ENCODE peak calls at places on chromosomes 6 and 20, in seven cellular contexts. A is activated CD8-positive, alpha-beta memory T cell treated with anti-CD3 and anti-CD28 coated beads for 48 hours; Q is lower leg skin; E is endothelial cell; T is breast epithelium; W is activated T-helper 1 cell treated with Interleukin-2 at 50 U/mL for 16 hours; D is retina. S is an unnamed sample.

GRCh38 chr6:122869437-122870024 is 80.5 kb downstream of the SMPDL3A start:
- DNase-seq in A (no peak), Q (no peak), E (peak), T (no peak), W (no peak), D (peak), S (no peak)

GRCh38 chr20:51195419-51195901 is 172.6 kb upstream of the KCNG1 start:
- DNase-seq in A (no peak), Q (peak), E (no peak), T (no peak), W (no peak), D (no peak), S (no peak)

GRCh38 chr6:52399511-52400315 is 20.4 kb upstream of the EFHC1 start:
- DNase-seq in A (no peak), Q (no peak), E (peak), T (no peak), W (no peak), D (peak), S (peak)

GRCh38 chr6:129679250-129679649 is 30.7 kb downstream of the ARHGAP18 start:
- DNase-seq in A (no peak), Q (no peak), E (no peak), T (no peak), W (no peak), D (no peak), S (no peak)

GRCh38 chr6:107763959-107764358 is 60.2 kb downstream of the SCML4 start:
- DNase-seq in A (no peak), Q (no peak), E (no peak), T (no peak), W (no peak), D (no peak), S (no peak)

GRCh38 chr20:40262219-40262618 is 426.8 kb downstream of the MAFB start:
- DNase-seq in A (no peak), Q (no peak), E (no peak), T (no peak), W (no peak), D (no peak), S (no peak)

GRCh38 chr6:33719326-33719987 is 8.0 kb upstream of the UQCC2 start:
- DNase-seq in A (no peak), Q (no peak), E (no peak), T (no peak), W (no peak), D (no peak), S (no peak)

GRCh38 chr6:140203611-140204553 is 829.4 kb upstream of the CITED2 start:
- DNase-seq in A (no peak), Q (no peak), E (no peak), T (no peak), W (no peak), D (no peak), S (no peak)

GRCh38 chr20:4607287-4607713 is 114.4 kb upstream of the PRND start:
- DNase-seq in A (no peak), Q (peak), E (peak), T (no peak), W (peak), D (peak), S (peak)

GRCh38 chr6:169933251-169933821 is 181.9 kb downstream of the ERMARD start:
- DNase-seq in A (no peak), Q (no peak), E (no peak), T (no peak), W (no peak), D (no peak), S (no peak)

GRCh38 chr20:22974354-22974753 is 60.8 kb upstream of the SSTR4 start:
- DNase-seq in A (no peak), Q (no peak), E (peak), T (no peak), W (no peak), D (no peak), S (no peak)

GRCh38 chr6:127146935-127147334 is 28.5 kb downstream of the RSPO3 start:
- DNase-seq in A (no peak), Q (no peak), E (peak), T (no peak), W (no peak), D (no peak), S (no peak)

GRCh38 chr6:87968435-87969278 is 79.0 kb upstream of the SPACA1 start:
- DNase-seq in A (no peak), Q (no peak), E (peak), T (no peak), W (no peak), D (peak), S (no peak)

GRCh38 chr6:39714802-39715201 is 10.4 kb downstream of the KIF6 start:
- DNase-seq in A (no peak), Q (no peak), E (no peak), T (no peak), W (no peak), D (no peak), S (no peak)

GRCh38 chr20:59422911-59423520 is 122.6 kb downstream of the EDN3 start:
- DNase-seq in A (no peak), Q (no peak), E (no peak), T (no peak), W (no peak), D (no peak), S (no peak)

GRCh38 chr20:38601216-38602184 is at the start of gene ARHGAP40:
- DNase-seq in A (peak), Q (no peak), E (peak), T (peak), W (no peak), D (no peak), S (no peak)

GRCh38 chr6:45421700-45422540 is 44.2 kb upstream of the SUPT3H start:
- DNase-seq in A (peak), Q (peak), E (peak), T (no peak), W (no peak), D (peak), S (no peak)